ENCODE peak calls at places on chromosomes 6 and 20, in seven cellular contexts. L is sigmoid colon; Q is dorsolateral prefrontal cortex; R is CD8-positive, alpha-beta T cell; S is heart right ventricle; E is heart left ventricle; U is pancreas. A is an unnamed sample.

GRCh38 chr6:43123691-43124314 is 47.3 kb upstream of the SRF start:
- DNase-seq in E (no peak), L (no peak), S (no peak), Q (no peak), U (no peak), R (no peak), A (no peak)

GRCh38 chr6:81476881-81477280 is 275.6 kb downstream of the TENT5A start:
- DNase-seq in U (no peak), L (no peak), Q (no peak), S (no peak), R (no peak), E (no peak), A (no peak)

GRCh38 chr6:15244605-15245360 is 1.1 kb upstream of the JARID2 start:
- DNase-seq in L (peak), Q (peak), U (peak), R (peak), E (peak), S (peak), A (peak)

GRCh38 chr6:73394577-73395354 is at the start of gene DDX43:
- DNase-seq in Q (no peak), L (peak), U (peak), R (no peak), S (peak), E (peak), A (peak)

GRCh38 chr20:1935696-1936366 is 40.6 kb downstream of the SIRPA start:
- DNase-seq in U (no peak), Q (peak), E (peak), R (no peak), S (peak), L (peak), A (peak)

GRCh38 chr20:47557791-47558190 is 56.1 kb downstream of the NCOA3 start:
- DNase-seq in U (no peak), E (no peak), S (no peak), Q (no peak), L (no peak), R (no peak), A (no peak)

GRCh38 chr6:35219683-35220326 is 6.0 kb downstream of the SCUBE3 start:
- DNase-seq in L (no peak), U (no peak), E (no peak), Q (no peak), S (no peak), R (no peak), A (no peak)

GRCh38 chr6:133549252-133549925 is 308.2 kb downstream of the EYA4 start:
- DNase-seq in S (no peak), L (no peak), Q (no peak), R (no peak), E (no peak), U (no peak), A (no peak)

GRCh38 chr6:16163066-16163465 is 34.2 kb downstream of the MYLIP start:
- DNase-seq in R (no peak), L (no peak), Q (no peak), U (no peak), E (no peak), S (no peak), A (no peak)

GRCh38 chr6:89485320-89485719 is 52.4 kb downstream of the ANKRD6 start:
- DNase-seq in U (no peak), S (no peak), R (no peak), L (no peak), E (no peak), Q (no peak), A (no peak)

GRCh38 chr6:27591660-27592059 is 118.8 kb upstream of the ZNF184 start:
- DNase-seq in Q (no peak), R (no peak), S (no peak), U (no peak), L (no peak), E (no peak), A (no peak)

GRCh38 chr20:5078399-5078958 is 41.3 kb downstream of the PCNA start:
- DNase-seq in R (peak), E (peak), S (peak), L (peak), U (peak), Q (no peak), A (peak)

GRCh38 chr6:105896052-105896820 is 189.9 kb upstream of the PRDM1 start:
- DNase-seq in L (no peak), R (no peak), Q (no peak), E (no peak), U (no peak), S (no peak), A (no peak)

GRCh38 chr6:46376562-46376969 is 114.7 kb downstream of the RCAN2 start:
- DNase-seq in L (no peak), E (no peak), Q (no peak), R (no peak), S (no peak), U (no peak), A (no peak)

GRCh38 chr6:165389534-165389933 is 80.1 kb upstream of the C6orf118 start:
- DNase-seq in S (no peak), L (no peak), Q (no peak), U (no peak), R (no peak), E (no peak), A (no peak)

GRCh38 chr20:17721802-17722486 is 22.2 kb downstream of the BANF2 start:
- DNase-seq in U (peak), L (no peak), S (no peak), E (no peak), Q (no peak), R (no peak), A (no peak)

GRCh38 chr6:404685-405423 is 13.3 kb downstream of the IRF4 start:
- DNase-seq in R (peak), U (no peak), E (no peak), Q (no peak), S (no peak), L (no peak), A (no peak)

GRCh38 chr6:163675611-163676010 is 261.1 kb downstream of the QKI start:
- DNase-seq in E (no peak), S (no peak), R (no peak), L (no peak), Q (no peak), U (no peak), A (no peak)

GRCh38 chr20:64100946-64101688 is 6.2 kb downstream of the NPBWR2 start:
- DNase-seq in R (no peak), S (no peak), Q (no peak), U (no peak), E (no peak), L (no peak), A (no peak)

GRCh38 chr6:107101211-107101610 is 14.1 kb downstream of the BEND3 start:
- DNase-seq in L (no peak), Q (no peak), R (no peak), U (no peak), E (no peak), S (no peak), A (no peak)

GRCh38 chr6:34393191-34393967 is 910 bp upstream of the NUDT3 start:
- DNase-seq in E (no peak), L (peak), U (no peak), S (no peak), R (no peak), Q (no peak), A (no peak)

GRCh38 chr6:118876814-118877213 is 17.1 kb upstream of the ASF1A start:
- DNase-seq in S (no peak), L (no peak), R (no peak), U (no peak), E (no peak), Q (no peak), A (no peak)

GRCh38 chr20:5548112-5548511 is 202.1 kb upstream of the SHLD1 start:
- DNase-seq in E (no peak), U (no peak), L (no peak), S (no peak), R (no peak), Q (no peak), A (no peak)

GRCh38 chr6:18632670-18633410 is 245.7 kb downstream of the RNF144B start:
- DNase-seq in U (no peak), Q (no peak), L (no peak), S (no peak), E (no peak), R (no peak), A (no peak)

DNA sequence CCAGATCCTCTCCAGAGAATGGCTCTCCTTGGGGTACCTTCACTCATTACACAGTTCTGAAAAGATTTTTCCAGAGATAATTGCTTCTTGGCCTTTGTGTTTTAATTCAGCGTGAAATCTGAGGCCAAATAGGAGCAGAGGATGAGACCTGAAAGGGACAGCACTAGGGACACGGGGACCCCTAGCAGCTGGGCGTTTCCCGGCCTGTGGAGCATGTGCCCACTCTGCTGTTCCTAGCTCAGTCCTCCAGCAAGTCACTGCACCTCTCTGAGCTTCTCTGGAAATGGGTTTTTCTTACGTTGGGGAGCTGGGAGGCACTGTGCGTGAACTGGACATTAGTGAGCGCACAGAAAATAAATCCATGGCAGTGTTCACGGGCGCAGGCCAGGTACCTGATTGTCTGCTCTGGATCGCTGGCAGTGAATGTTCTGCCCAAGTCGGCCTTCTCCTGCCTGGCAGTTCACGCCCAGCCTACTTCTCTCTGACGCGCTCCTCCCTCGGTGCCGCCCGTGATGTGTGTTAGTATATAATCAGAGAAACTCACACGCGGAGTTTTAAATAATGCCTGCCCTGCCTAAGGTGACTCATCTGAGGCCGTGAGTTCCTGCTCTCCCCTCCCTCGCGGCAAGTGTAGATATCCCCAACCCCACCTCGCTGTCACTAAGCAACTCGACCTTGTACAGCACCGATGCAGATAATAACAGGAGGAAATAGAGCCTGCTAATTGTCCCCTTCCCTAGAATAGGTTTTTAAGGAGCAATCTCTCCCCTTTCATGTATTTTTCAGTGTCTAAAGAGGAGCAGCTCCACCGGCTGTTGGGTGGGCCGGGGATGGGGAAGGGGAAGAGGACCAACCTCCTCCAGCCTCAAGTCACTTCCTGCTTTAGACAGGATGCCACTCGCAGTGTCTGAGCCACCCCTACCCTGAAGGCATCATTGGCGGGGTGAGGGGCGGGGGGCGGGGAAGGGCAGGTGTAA is 2.7 kb upstream of the TUBB2A start:
- DNase-seq in E (no peak), R (peak), Q (peak), S (no peak), U (peak), L (peak), A (no peak)
- H3K27ac ChIP-seq in E (peak), R (peak), Q (no peak), S (peak), U (peak), L (peak), A (peak)

GRCh38 chr6:11317885-11318771 is 85.7 kb upstream of the NEDD9 start:
- DNase-seq in S (peak), L (peak), R (peak), U (peak), Q (no peak), E (no peak), A (no peak)

GRCh38 chr6:11313207-11313606 is 80.7 kb upstream of the NEDD9 start:
- DNase-seq in Q (no peak), E (no peak), L (no peak), U (no peak), R (no peak), S (no peak), A (no peak)

GRCh38 chr6:11311970-11312369 is 79.5 kb upstream of the NEDD9 start:
- DNase-seq in R (no peak), E (no peak), U (no peak), Q (no peak), L (no peak), S (no peak), A (no peak)

GRCh38 chr6:11318835-11319813 is 86.7 kb upstream of the NEDD9 start:
- DNase-seq in E (no peak), R (no peak), L (no peak), Q (no peak), U (no peak), S (no peak), A (no peak)

GRCh38 chr6:11315743-11316437 is 83.4 kb upstream of the NEDD9 start:
- DNase-seq in U (no peak), S (no peak), E (no peak), R (no peak), L (no peak), Q (no peak), A (no peak)
- H3K4me3 ChIP-seq in U (no peak), S (no peak), E (no peak), R (no peak), L (no peak), Q (no peak), A (no peak)

GRCh38 chr6:168194732-168195565 is 115.9 kb upstream of the FRMD1 start:
- DNase-seq in R (no peak), S (no peak), U (peak), E (peak), L (peak), Q (peak), A (no peak)

GRCh38 chr6:168193816-168194701 is 115.0 kb upstream of the FRMD1 start:
- DNase-seq in E (peak), L (peak), S (no peak), Q (peak), U (no peak), R (no peak), A (no peak)

GRCh38 chr6:168196385-168196860 is 117.4 kb upstream of the FRMD1 start:
- DNase-seq in E (no peak), U (peak), Q (peak), S (no peak), L (no peak), R (no peak), A (no peak)

GRCh38 chr6:168196881-168197635 is 118.0 kb upstream of the FRMD1 start:
- DNase-seq in Q (peak), U (peak), S (no peak), R (no peak), E (peak), L (peak), A (no peak)

GRCh38 chr6:168195712-168196111 is 116.7 kb upstream of the FRMD1 start:
- DNase-seq in Q (no peak), R (no peak), L (peak), U (peak), E (no peak), S (no peak), A (no peak)
- H3K27ac ChIP-seq in Q (no peak), R (no peak), L (no peak), U (peak), E (no peak), S (no peak), A (no peak)

GRCh38 chr20:38841570-38841969 is 36.1 kb downstream of the PPP1R16B start:
- DNase-seq in E (no peak), R (no peak), S (no peak), L (no peak), Q (no peak), U (no peak), A (no peak)

GRCh38 chr20:38843346-38843745 is 37.8 kb downstream of the PPP1R16B start:
- DNase-seq in Q (no peak), E (no peak), L (no peak), U (no peak), S (no peak), R (no peak), A (no peak)

GRCh38 chr20:38840894-38841470 is 35.5 kb downstream of the PPP1R16B start:
- DNase-seq in R (no peak), S (no peak), Q (no peak), E (no peak), L (no peak), U (no peak), A (no peak)

GRCh38 chr20:38842017-38842416 is 36.5 kb downstream of the PPP1R16B start:
- DNase-seq in L (no peak), E (no peak), U (no peak), Q (no peak), R (no peak), S (no peak), A (no peak)

DNA sequence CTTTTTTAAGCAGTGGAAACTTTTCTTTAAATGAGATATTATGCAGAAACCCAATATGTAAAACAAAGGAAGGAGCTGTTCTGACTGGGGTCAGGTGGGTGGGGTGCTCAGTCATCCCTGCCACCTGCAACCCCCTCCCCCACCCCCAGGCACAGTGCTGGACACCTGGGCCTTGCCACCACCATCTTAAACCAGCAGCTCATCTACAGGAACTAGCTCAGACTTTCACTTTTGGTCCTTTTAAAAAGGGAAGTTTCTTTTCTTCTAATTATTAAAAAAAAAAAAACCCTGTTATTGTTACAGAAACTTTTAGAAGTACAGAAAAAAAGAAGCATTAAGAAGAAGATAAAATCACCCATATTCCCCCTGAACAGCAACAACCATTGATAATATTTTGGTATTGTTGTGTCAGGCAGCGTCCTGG is 37.1 kb downstream of the PPP1R16B start:
- DNase-seq in E (no peak), Q (no peak), U (no peak), R (no peak), L (no peak), S (no peak), A (no peak)
- H3K4me3 ChIP-seq in E (no peak), Q (no peak), U (no peak), R (no peak), L (no peak), S (no peak), A (no peak)

GRCh38 chr20:62328684-62329388 is 26.0 kb downstream of the ADRM1 start:
- DNase-seq in E (no peak), Q (no peak), S (no peak), L (no peak), R (no peak), U (no peak), A (no peak)

GRCh38 chr20:62326959-62327725 is 24.3 kb downstream of the ADRM1 start:
- DNase-seq in L (no peak), S (no peak), R (no peak), U (no peak), E (no peak), Q (no peak), A (no peak)

GRCh38 chr20:62325172-62325905 is 22.5 kb downstream of the ADRM1 start:
- DNase-seq in S (no peak), R (no peak), Q (no peak), U (no peak), E (peak), L (no peak), A (no peak)

GRCh38 chr20:62327726-62328495 is 25.1 kb downstream of the ADRM1 start:
- DNase-seq in E (no peak), Q (no peak), S (peak), U (no peak), L (no peak), R (no peak), A (no peak)

GRCh38 chr20:62326559-62326958 is 23.8 kb downstream of the ADRM1 start:
- DNase-seq in S (no peak), E (no peak), L (no peak), U (no peak), R (no peak), Q (no peak), A (no peak)
- H3K27ac ChIP-seq in S (no peak), E (no peak), L (no peak), U (no peak), R (no peak), Q (no peak), A (no peak)

DNA sequence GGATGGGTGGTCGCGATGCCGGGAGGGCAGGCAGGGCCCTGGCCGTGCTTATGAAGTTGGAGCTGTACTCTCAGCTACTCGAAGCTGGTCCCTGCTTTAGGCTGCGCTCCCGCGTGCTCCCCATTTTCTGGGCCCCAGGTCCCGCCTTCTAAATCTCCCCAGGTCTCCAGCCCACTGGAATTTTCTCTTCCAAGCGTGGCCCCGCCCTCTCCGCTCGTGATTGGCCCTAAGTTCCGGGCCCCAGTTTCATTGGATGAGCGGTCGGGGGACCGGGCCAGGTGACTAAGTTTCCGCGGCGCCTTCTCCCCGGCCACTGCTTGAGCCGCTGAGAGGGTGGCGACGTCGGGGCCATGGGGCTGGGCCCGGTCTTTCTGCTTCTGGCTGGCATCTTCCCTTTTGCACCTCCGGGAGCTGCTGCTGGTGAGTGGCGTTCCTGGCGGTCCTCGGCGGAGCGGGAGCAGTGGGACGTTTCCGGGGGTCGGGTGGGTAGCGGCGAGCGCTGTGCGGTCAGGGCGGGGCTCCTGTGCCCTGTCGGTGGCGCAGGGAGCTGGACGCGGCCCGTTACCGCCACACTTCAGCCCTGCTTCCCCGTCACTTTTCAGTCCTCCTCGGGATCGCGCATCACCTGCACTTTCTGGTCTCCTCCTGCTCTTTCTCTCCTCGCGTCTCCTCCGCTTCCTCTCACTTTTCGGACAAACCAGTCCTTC is at the start of gene MICA:
- DNase-seq in S (peak), Q (peak), U (peak), L (peak), E (peak), R (peak), A (peak)
- H3K4me3 ChIP-seq in S (peak), Q (peak), U (peak), L (peak), E (peak), R (peak), A (peak)

A was measured in left ventricle myocardium inferior.